ENCODE peak calls at places on chromosomes 2 and 18, in four cellular contexts. P is CD8-positive, alpha-beta T cell; Q is fibroblast of lung; M is mammary epithelial cell. V is an unnamed sample.
A peak's percentile ranks its signal among the peaks of the same experiment; 100 is the strongest.

GRCh38 chr2:26925100-26925791 is 45.2 kb upstream of the MAPRE3 start:
- DNase-seq in Q (no peak), M (no peak), P (no peak), V (no peak)

GRCh38 chr2:61694312-61695274 is 156.4 kb upstream of the XPO1 start:
- DNase-seq in M (peak; percentile 78), P (peak; percentile 86), Q (peak; percentile 89), V (peak; percentile 83)

GRCh38 chr2:3762771-3763447 is 59.5 kb downstream of the DCDC2C start:
- DNase-seq in P (no peak), M (no peak), Q (no peak), V (no peak)

GRCh38 chr2:19569300-19569791 is 210.9 kb upstream of the OSR1 start:
- DNase-seq in Q (peak; percentile 13), M (no peak), P (no peak), V (no peak)

GRCh38 chr2:201358684-201359083 is 1.5 kb upstream of the FLACC1 start:
- DNase-seq in M (peak; percentile 46), Q (peak; percentile 66), P (no peak), V (no peak)

GRCh38 chr2:85785027-85785822 is 31.4 kb downstream of the ATOH8 start:
- DNase-seq in P (no peak), Q (peak; percentile 78), M (no peak), V (no peak)

GRCh38 chr2:144990661-144991060 is 470.7 kb upstream of the ZEB2 start:
- DNase-seq in P (no peak), M (no peak), Q (no peak), V (no peak)

GRCh38 chr2:233743464-233744259 is 14.8 kb downstream of the UGT1A3 start:
- DNase-seq in Q (no peak), M (no peak), P (no peak), V (no peak)

GRCh38 chr2:191298306-191298705 is 53.1 kb downstream of the MYO1B start:
- DNase-seq in Q (no peak), M (no peak), P (no peak), V (no peak)

GRCh38 chr2:108612514-108613183 is 78.4 kb downstream of the LIMS1 start:
- DNase-seq in Q (no peak), M (peak; percentile 94), P (peak; percentile 49), V (peak; percentile 38)

GRCh38 chr2:119455066-119455718 is 23.5 kb downstream of the TMEM37 start:
- DNase-seq in M (no peak), Q (no peak), P (no peak), V (no peak)

GRCh38 chr2:64204006-64204632 is 59.9 kb upstream of the PELI1 start:
- DNase-seq in Q (peak; percentile 36), P (peak; percentile 16), M (peak; percentile 90), V (peak; percentile 40)

GRCh38 chr2:10172033-10172865 is 49.7 kb downstream of the RRM2 start:
- DNase-seq in Q (no peak), M (no peak), P (no peak), V (no peak)

GRCh38 chr2:203975912-203976311 is 39.3 kb downstream of the ICOS start:
- DNase-seq in Q (no peak), M (no peak), P (no peak), V (no peak)

GRCh38 chr2:84290537-84290936 is 168.5 kb downstream of the SUCLG1 start:
- DNase-seq in Q (no peak), M (no peak), P (peak; percentile 17), V (no peak)

GRCh38 chr2:142572749-142573148 is 304.7 kb upstream of the KYNU start:
- DNase-seq in Q (no peak), P (no peak), M (no peak), V (no peak)

GRCh38 chr18:22250591-22250996 is 81.2 kb downstream of the GATA6 start:
- DNase-seq in M (peak; percentile 88), Q (peak; percentile 36), P (no peak), V (no peak)

GRCh38 chr2:172829229-172829628 is 93.6 kb downstream of the RAPGEF4 start:
- DNase-seq in M (peak; percentile 34), P (no peak), Q (no peak), V (no peak)

GRCh38 chr2:107358921-107359320 is 467.8 kb upstream of the RGPD4 start:
- DNase-seq in P (no peak), M (no peak), Q (no peak), V (no peak)

GRCh38 chr18:3177902-3178687 is 41.7 kb downstream of the MYOM1 start:
- DNase-seq in P (peak; percentile 12), Q (peak; percentile 16), M (no peak), V (no peak)

GRCh38 chr2:96808176-96808837 is 7.8 kb upstream of the CNNM3 start:
- DNase-seq in P (no peak), M (no peak), Q (no peak), V (no peak)

GRCh38 chr2:128536925-128537620 is 218.4 kb upstream of the HS6ST1 start:
- DNase-seq in M (peak; percentile 59), Q (peak; percentile 98), P (no peak), V (no peak)

GRCh38 chr2:233301811-233302210 is 5.8 kb upstream of the SAG start:
- DNase-seq in M (no peak), Q (peak; percentile 37), P (no peak), V (no peak)

GRCh38 chr2:88919087-88919738 is 227.7 kb downstream of the RPIA start:
- DNase-seq in M (no peak), P (no peak), Q (peak; percentile 23), V (no peak)

GRCh38 chr2:84038866-84039265 is 420.2 kb downstream of the SUCLG1 start:
- DNase-seq in P (no peak), M (no peak), Q (no peak), V (no peak)

GRCh38 chr18:34158881-34159690 is 65.6 kb downstream of the NOL4 start:
- DNase-seq in M (no peak), Q (peak; percentile 36), P (no peak), V (no peak)

GRCh38 chr2:101135412-101136296 is 15.5 kb downstream of the TBC1D8 start:
- DNase-seq in Q (no peak), P (no peak), M (no peak), V (no peak)

GRCh38 chr2:190587106-190587505 is 52.6 kb upstream of the NEMP2 start:
- DNase-seq in M (no peak), P (no peak), Q (no peak), V (no peak)

GRCh38 chr2:127174176-127174575 is 45.9 kb downstream of the CYP27C1 start:
- DNase-seq in Q (peak; percentile 61), P (no peak), M (no peak), V (no peak)

GRCh38 chr2:240999001-240999791 is 778 bp downstream of the SNED1 start:
- DNase-seq in M (no peak), Q (no peak), P (no peak), V (no peak)

GRCh38 chr2:168328421-168328820 is 81.0 kb upstream of the STK39 start:
- DNase-seq in Q (no peak), M (no peak), P (no peak), V (no peak)

GRCh38 chr18:62044490-62045000 is 142.3 kb downstream of the PIGN start:
- DNase-seq in P (no peak), M (no peak), Q (peak; percentile 25), V (no peak)

GRCh38 chr2:231673348-231673770 is 35.0 kb upstream of the PTMA start:
- DNase-seq in M (no peak), P (no peak), Q (peak; percentile 32), V (no peak)

GRCh38 chr2:84393829-84394228 is 65.3 kb downstream of the SUCLG1 start:
- DNase-seq in Q (no peak), P (no peak), M (no peak), V (no peak)

GRCh38 chr2:232901711-232902578 is 31.9 kb downstream of the SNORC start:
- DNase-seq in Q (peak; percentile 88), P (no peak), M (peak; percentile 81), V (no peak)

GRCh38 chr2:148619560-148620190 is 24.9 kb upstream of the EPC2 start:
- DNase-seq in P (no peak), M (no peak), Q (no peak), V (no peak)

GRCh38 chr2:106867231-106867943 is 18.6 kb downstream of the ST6GAL2 start:
- DNase-seq in P (no peak), M (no peak), Q (no peak), V (no peak)

GRCh38 chr2:136126021-136126420 is 8.1 kb upstream of the CXCR4 start:
- DNase-seq in Q (no peak), P (no peak), M (no peak), V (no peak)
- H3K4me1 ChIP-seq in Q (no peaks in the 10 kb centered on the region), P (peaks cover 96% of the 10 kb centered on the region), M (no peaks in the 10 kb centered on the region), V (peaks cover 52% of the 10 kb centered on the region)

DNA sequence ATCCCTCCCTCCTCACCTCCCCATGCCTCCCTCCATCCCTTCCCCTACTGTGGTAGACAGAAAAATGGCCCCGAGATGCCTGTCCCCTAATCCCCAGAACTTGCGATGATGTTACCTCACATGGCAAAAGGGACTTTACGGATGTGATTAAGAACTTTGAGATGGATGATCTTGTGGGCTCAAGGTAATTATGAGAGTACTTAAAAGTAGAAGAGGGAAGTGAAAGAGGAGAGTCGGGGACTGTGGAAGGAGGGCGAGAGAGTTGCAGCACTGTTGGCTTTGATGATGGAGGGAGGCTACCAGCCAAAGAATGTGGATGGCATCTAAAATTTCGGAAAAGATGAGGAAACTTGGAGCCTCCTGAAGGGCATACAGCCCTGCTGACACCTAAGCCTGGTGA is 66.5 kb downstream of the AGAP1 start:
- DNase-seq in P (no peak), M (no peak), Q (no peak), V (no peak)
- H3K4me1 ChIP-seq in P (no peaks in the 10 kb centered on the region), M (no peaks in the 10 kb centered on the region), Q (peaks cover 4% of the 10 kb centered on the region), V (no peaks in the 10 kb centered on the region)

GRCh38 chr18:48138660-48139426 is 208.4 kb upstream of the SMAD2 start:
- DNase-seq in M (no peak), P (no peak), Q (no peak), V (no peak)
- H3K4me1 ChIP-seq in M (peaks cover 25% of the 10 kb centered on the region), P (no peaks in the 10 kb centered on the region), Q (no peaks in the 10 kb centered on the region), V (peaks cover 4% of the 10 kb centered on the region)

GRCh38 chr2:11389551-11390528 is 45.4 kb upstream of the ROCK2 start:
- DNase-seq in P (no peak), M (peak; percentile 41), Q (peak; percentile 97), V (no peak)
- H3K4me1 ChIP-seq in P (no peaks in the 10 kb centered on the region), M (peaks cover 16% of the 10 kb centered on the region), Q (peaks cover 41% of the 10 kb centered on the region), V (no peaks in the 10 kb centered on the region)

GRCh38 chr18:8167036-8167435 is 442.2 kb upstream of the RAB12 start:
- DNase-seq in P (no peak), M (no peak), Q (no peak), V (no peak)
- H3K4me1 ChIP-seq in P (no peaks in the 10 kb centered on the region), M (peaks cover 9% of the 10 kb centered on the region), Q (no peaks in the 10 kb centered on the region), V (no peaks in the 10 kb centered on the region)

GRCh38 chr2:25339121-25339738 is 2.5 kb downstream of the DNMT3A start:
- DNase-seq in P (no peak), M (no peak), Q (peak; percentile 13), V (no peak)
- H3K4me1 ChIP-seq in P (peaks cover 68% of the 10 kb centered on the region), M (peaks cover 8% of the 10 kb centered on the region), Q (peaks cover 2% of the 10 kb centered on the region), V (peaks cover 46% of the 10 kb centered on the region)

GRCh38 chr18:58700209-58700608 is 28.9 kb downstream of the MALT1 start:
- DNase-seq in M (no peak), Q (no peak), P (no peak), V (no peak)
- H3K4me1 ChIP-seq in M (no peaks in the 10 kb centered on the region), Q (no peaks in the 10 kb centered on the region), P (peaks cover 16% of the 10 kb centered on the region), V (peaks cover 14% of the 10 kb centered on the region)